ENCODE peak calls at places on chromosomes 12 and 14, in four cellular contexts. I, R, W and O are unnamed samples. For H3K36me3, the result is how much of the 10 kb centered on the place peaks cover.

GRCh38 chr14:91373591-91374245 is 43.9 kb downstream of the CCDC88C start:
- DNase-seq in I (no peak), R (no peak), W (no peak), O (no peak)

GRCh38 chr14:67485501-67486095 is 2.9 kb downstream of the TMEM229B start:
- DNase-seq in I (no peak), R (no peak), W (no peak), O (no peak)

GRCh38 chr14:48325486-48325885 is 650.1 kb upstream of the MDGA2 start:
- DNase-seq in I (no peak), R (no peak), W (no peak), O (no peak)

GRCh38 chr12:45336762-45337596 is 121.1 kb downstream of the ANO6 start:
- DNase-seq in I (no peak), R (no peak), W (no peak), O (no peak)

GRCh38 chr14:34461334-34462131 is 507 bp downstream of the SPTSSA start:
- DNase-seq in I (peak), R (no peak), W (peak), O (no peak)

GRCh38 chr12:89353188-89353822 is 1.0 kb upstream of the DUSP6 start:
- DNase-seq in I (peak), R (no peak), W (peak), O (peak)

GRCh38 chr12:26198742-26199141 is 3.4 kb downstream of the SSPN start:
- DNase-seq in I (no peak), R (no peak), W (no peak), O (no peak)

GRCh38 chr12:116188581-116188980 is 88.9 kb downstream of the MED13L start:
- DNase-seq in I (no peak), R (no peak), W (no peak), O (no peak)

GRCh38 chr12:63844391-63845341 is at the start of gene SRGAP1:
- DNase-seq in I (no peak), R (peak), W (peak), O (no peak)

GRCh38 chr14:99321236-99321925 is 49.4 kb upstream of the BCL11B start:
- DNase-seq in I (no peak), R (peak), W (no peak), O (no peak)

GRCh38 chr12:14589169-14590004 is 21.7 kb upstream of the PLBD1 start:
- DNase-seq in I (no peak), R (no peak), W (no peak), O (peak)

GRCh38 chr14:22900088-22900799 is 17.2 kb downstream of the REM2 start:
- DNase-seq in I (peak), R (no peak), W (no peak), O (no peak)

GRCh38 chr14:72516936-72517408 is 376.9 kb downstream of the DPF3 start:
- DNase-seq in I (peak), R (no peak), W (peak), O (peak)

DNA sequence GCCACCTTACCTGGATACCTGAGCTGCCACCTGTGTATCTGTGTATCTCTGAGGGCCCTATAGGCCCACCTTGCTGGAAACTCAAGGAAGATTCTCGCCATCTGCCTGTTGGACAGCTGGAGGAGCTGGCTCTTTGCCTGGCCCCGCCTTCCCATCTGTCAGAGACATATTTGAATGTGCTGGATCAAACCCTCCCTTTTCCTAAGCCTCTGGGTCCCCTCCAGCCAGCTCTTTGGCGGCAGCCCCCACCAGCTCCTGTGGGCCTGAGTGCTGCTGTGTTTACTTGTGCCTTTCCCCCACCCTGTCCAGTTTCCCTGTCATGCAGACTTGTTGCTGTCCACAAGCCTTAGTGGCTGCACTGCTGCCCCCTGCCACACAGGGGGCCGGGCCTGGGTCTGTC is 55.9 kb upstream of the SRSF5 start:
- DNase-seq in I (no peak), R (no peak), W (no peak), O (peak)
- H3K36me3 ChIP-seq in I (under half), R (under half), W (under half), O (half or more)

GRCh38 chr12:108562348-108563134 is at the start of gene ISCU:
- DNase-seq in I (peak), R (peak), W (peak), O (peak)

GRCh38 chr12:108560321-108560721 is 652 bp downstream of the SART3 start:
- DNase-seq in I (no peak), R (no peak), W (no peak), O (no peak)

GRCh38 chr12:108561852-108562347 is 496 bp upstream of the ISCU start:
- DNase-seq in I (peak), R (no peak), W (no peak), O (no peak)

GRCh38 chr12:108559748-108560147 is 1.2 kb downstream of the SART3 start:
- DNase-seq in I (no peak), R (no peak), W (no peak), O (no peak)

DNA sequence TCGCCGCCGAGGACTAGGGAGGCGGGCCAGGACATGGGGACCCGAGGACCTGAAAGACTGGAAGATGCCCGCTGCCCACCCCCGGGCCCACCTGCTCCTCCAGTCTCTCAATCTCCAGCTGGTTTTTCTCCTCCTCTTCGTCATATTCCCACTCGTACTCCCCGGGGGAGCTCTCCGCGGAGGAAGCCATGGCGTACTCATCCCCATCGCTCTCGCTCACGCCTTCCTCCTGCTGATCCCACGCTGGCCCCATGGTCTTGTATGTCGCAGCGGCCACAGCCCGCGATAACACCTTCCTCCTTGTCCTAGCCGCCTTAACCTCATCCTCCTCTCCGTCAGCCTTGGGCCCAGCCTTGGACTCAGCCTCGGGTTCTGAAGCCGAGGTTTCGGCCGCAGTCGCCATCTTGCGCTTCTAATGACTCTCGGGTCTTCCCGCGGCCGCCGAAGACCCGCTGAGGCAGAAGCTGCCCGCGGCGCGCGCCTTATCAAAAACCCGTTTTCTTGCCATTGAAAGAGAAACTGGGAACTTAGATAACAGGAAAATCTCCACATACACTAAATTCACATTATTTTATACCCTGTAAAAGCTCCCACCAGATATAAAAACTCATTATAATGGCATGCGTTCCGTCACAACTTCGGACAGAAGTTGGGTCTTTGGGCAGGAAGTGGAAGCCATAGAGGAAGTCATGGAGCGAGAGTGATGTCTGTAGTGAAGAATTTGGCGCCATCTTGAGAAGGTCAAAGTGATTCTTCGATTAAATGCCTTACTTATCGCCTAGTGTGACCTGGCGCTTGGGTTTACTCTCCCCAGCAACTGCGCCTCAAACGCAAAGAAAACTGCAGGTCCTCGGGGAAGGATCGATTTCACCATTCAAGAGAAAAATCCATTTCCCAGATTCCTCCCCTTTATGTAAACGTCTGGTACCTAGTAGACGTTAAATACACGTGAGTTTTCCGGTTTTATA is at the start of gene SART3:
- DNase-seq in I (peak), R (no peak), W (peak), O (peak)
- TF ChIP-seq POLR2A in I (peak), R (no peak), W (no peak), O (no peak)

DNA sequence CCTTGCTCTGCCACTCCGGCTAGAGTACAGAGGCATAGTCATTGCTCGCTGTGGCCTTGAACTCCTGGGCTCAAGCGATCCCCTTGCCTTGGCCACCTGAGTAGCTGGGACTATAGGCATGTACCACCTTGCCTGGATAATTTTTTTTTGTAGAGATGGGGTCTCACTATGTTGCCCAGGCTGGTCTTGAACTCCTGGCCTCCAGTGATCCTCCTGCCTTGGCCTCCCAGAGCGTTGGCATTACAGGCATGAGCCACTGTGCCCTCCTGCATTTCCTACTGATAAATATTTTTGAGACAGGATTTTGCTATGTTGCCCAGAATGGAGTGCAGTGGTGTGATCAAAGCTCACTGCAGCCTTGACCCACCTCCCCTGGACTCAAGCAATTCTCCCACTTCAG is 9.4 kb downstream of the EMG1 start:
- DNase-seq in I (no peak), R (no peak), W (no peak), O (no peak)
- H3K36me3 ChIP-seq in I (half or more), R (under half), W (half or more), O (half or more)

GRCh38 chr12:3119745-3120660 is 42.8 kb downstream of the TSPAN9 start:
- DNase-seq in I (no peak), R (no peak), W (no peak), O (peak)
- TF ChIP-seq POLR2A in I (no peak), R (no peak), W (no peak), O (no peak)

DNA sequence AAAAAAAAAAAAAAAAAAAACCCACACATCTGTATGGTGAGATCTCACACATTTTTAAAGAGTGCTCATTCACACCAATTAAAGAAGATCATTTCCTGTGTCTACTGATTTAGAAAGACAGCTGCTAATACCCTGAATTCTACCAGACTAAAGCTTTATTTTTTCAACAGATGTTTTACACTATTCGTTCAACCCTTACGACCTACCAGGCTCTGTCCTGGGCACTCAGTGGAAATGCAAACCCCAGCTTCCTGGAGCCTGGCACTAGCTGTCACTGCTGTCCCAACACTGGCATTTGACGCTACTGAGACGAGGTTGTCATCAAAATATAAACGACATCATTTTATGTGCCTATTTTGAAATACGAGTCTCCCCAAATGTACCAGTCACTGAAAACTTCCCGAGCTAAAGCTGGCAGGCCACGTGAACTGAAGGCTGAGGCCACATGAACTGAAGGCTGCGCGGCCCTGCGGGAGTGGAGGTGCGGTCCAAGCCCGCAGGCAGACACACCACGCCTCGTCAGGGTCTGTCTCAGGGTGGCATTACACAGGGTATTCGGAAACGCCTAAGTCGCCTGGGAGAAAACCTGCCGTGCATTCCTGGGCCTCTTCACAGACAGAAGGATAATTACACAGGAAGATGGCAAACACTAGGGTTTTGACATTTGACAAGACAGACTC is 27.2 kb downstream of the SLC15A4 start:
- DNase-seq in I (no peak), R (no peak), W (no peak), O (no peak)
- H3K36me3 ChIP-seq in I (under half), R (half or more), W (half or more), O (half or more)